ENCODE peak calls at places on chromosomes 6 and 20, in four cellular contexts. V, N, D and P are unnamed samples.

GRCh38 chr6:40584741-40585140 is 2.4 kb downstream of the LRFN2 start:
- DNase-seq in V (no peak), N (no peak), D (no peak), P (no peak)

GRCh38 chr20:45336530-45337366 is 11.5 kb downstream of the SDC4 start:
- DNase-seq in V (no peak), N (no peak), D (no peak), P (no peak)

GRCh38 chr6:148401581-148401980 is 58.9 kb downstream of the SASH1 start:
- DNase-seq in V (no peak), N (no peak), D (no peak), P (no peak)

GRCh38 chr20:62361799-62362589 is 5.1 kb downstream of the LAMA5 start:
- DNase-seq in V (no peak), N (no peak), D (no peak), P (no peak)

GRCh38 chr6:92270365-92270764 is 1149.0 kb downstream of the EPHA7 start:
- DNase-seq in V (no peak), N (no peak), D (no peak), P (no peak)

GRCh38 chr20:48658505-48658904 is 169.3 kb downstream of the PREX1 start:
- DNase-seq in V (no peak), N (no peak), D (no peak), P (no peak)

GRCh38 chr20:45218636-45219035 is 2.5 kb upstream of the SEMG2 start:
- DNase-seq in V (no peak), N (no peak), D (no peak), P (no peak)

GRCh38 chr6:109998159-109998785 is 20.2 kb downstream of the GPR6 start:
- DNase-seq in V (no peak), N (no peak), D (no peak), P (no peak)

GRCh38 chr6:18155864-18156396 is 708 bp downstream of the KDM1B start:
- DNase-seq in V (peak), N (peak), D (peak), P (peak)

GRCh38 chr6:134533991-134534390 is 216.1 kb upstream of the SGK1 start:
- DNase-seq in V (no peak), N (no peak), D (no peak), P (no peak)

GRCh38 chr6:169326067-169326799 is 72.6 kb upstream of the THBS2 start:
- DNase-seq in V (no peak), N (no peak), D (no peak), P (no peak)

GRCh38 chr6:133553652-133554051 is 312.5 kb downstream of the EYA4 start:
- DNase-seq in V (peak), N (peak), D (no peak), P (peak)

GRCh38 chr20:34943808-34944568 is 11.6 kb downstream of the GSS start:
- DNase-seq in V (no peak), N (no peak), D (no peak), P (no peak)

GRCh38 chr20:33647603-33648395 is 14.3 kb upstream of the C20orf144 start:
- DNase-seq in V (peak), N (peak), D (no peak), P (peak)

GRCh38 chr6:100430962-100431361 is 33.8 kb downstream of the SIM1 start:
- DNase-seq in V (no peak), N (no peak), D (no peak), P (no peak)

GRCh38 chr20:38208523-38208922 is 43.5 kb upstream of the TGM2 start:
- DNase-seq in V (no peak), N (no peak), D (no peak), P (no peak)

GRCh38 chr20:60490184-60490583 is 532.0 kb downstream of the CDH26 start:
- DNase-seq in V (no peak), N (no peak), D (no peak), P (no peak)

GRCh38 chr20:39630215-39630614 is 668.1 kb downstream of the DHX35 start:
- DNase-seq in V (no peak), N (no peak), D (no peak), P (no peak)

GRCh38 chr6:52361347-52361944 is 505 bp upstream of the PAQR8 start:
- DNase-seq in V (peak), N (no peak), D (peak), P (peak)

GRCh38 chr20:37392441-37393195 is 46.7 kb downstream of the SRC start:
- DNase-seq in V (no peak), N (peak), D (no peak), P (no peak)

GRCh38 chr6:45423111-45423900 is 45.6 kb upstream of the SUPT3H start:
- DNase-seq in V (peak), N (no peak), D (no peak), P (peak)

GRCh38 chr6:37459981-37460800 is 27.2 kb downstream of the CMTR1 start:
- DNase-seq in V (no peak), N (no peak), D (no peak), P (no peak)

GRCh38 chr20:62989201-62989601 is 17.6 kb downstream of the BHLHE23 start:
- DNase-seq in V (no peak), N (peak), D (no peak), P (no peak)

GRCh38 chr6:161836643-161837448 is 563.0 kb upstream of the AGPAT4 start:
- DNase-seq in V (no peak), N (no peak), D (no peak), P (no peak)

GRCh38 chr6:149236584-149236983 is 80.9 kb upstream of the TAB2 start:
- DNase-seq in V (no peak), N (no peak), D (no peak), P (no peak)

GRCh38 chr6:130900913-130901312 is 73.7 kb downstream of the SMLR1 start:
- DNase-seq in V (no peak), N (no peak), D (no peak), P (no peak)

DNA sequence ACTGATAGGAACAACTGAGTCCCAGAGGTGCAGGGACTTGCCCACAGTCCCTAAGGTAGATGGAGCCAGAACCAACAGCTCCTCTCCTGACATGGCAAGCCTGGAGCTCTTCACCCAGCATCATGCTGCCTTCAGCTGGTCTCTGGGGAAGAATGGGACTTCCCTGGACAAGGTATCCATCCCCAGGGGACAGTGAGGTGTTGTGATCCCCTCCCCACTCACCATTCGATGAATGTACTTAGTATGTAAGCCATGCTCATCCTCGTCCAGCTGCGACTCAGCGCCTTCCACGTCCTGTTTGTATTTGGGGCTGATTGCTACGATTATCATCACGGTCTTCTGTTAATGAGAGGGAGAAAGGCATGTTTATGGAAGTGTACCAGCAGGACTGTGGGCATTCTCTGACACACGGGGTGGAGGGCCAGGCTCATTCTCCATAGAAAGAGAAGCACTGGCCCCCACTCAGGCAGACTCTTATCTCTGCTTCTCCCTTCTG is 39.4 kb downstream of the TRAF3IP2 start:
- DNase-seq in V (no peak), N (no peak), D (no peak), P (no peak)
- TF ChIP-seq CTCF in V (no peak), N (no peak), D (no peak), P (no peak)

GRCh38 chr6:5028301-5028700 is 24.5 kb upstream of the RPP40 start:
- DNase-seq in V (no peak), N (no peak), D (no peak), P (no peak)

GRCh38 chr6:5028921-5029320 is 25.1 kb upstream of the RPP40 start:
- DNase-seq in V (no peak), N (no peak), D (no peak), P (no peak)

GRCh38 chr6:5029609-5030008 is 25.8 kb upstream of the RPP40 start:
- DNase-seq in V (no peak), N (no peak), D (no peak), P (no peak)

GRCh38 chr6:5023923-5024322 is 20.1 kb upstream of the RPP40 start:
- DNase-seq in V (no peak), N (no peak), D (no peak), P (no peak)

GRCh38 chr6:5025911-5026819 is 22.3 kb upstream of the RPP40 start:
- DNase-seq in V (no peak), N (no peak), D (no peak), P (no peak)
- TF ChIP-seq CTCF in V (no peak), N (no peak), D (no peak), P (no peak)

GRCh38 chr20:24787071-24787470 is 162.0 kb upstream of the CST7 start:
- DNase-seq in V (no peak), N (no peak), D (no peak), P (no peak)
- TF ChIP-seq CTCF in V (no peak), N (no peak), D (no peak), P (no peak)

GRCh38 chr20:5885866-5886265 is 64.5 kb downstream of the TRMT6 start:
- DNase-seq in V (no peak), N (no peak), D (no peak), P (no peak)
- TF ChIP-seq CTCF in V (no peak), N (no peak), D (no peak), P (no peak)

DNA sequence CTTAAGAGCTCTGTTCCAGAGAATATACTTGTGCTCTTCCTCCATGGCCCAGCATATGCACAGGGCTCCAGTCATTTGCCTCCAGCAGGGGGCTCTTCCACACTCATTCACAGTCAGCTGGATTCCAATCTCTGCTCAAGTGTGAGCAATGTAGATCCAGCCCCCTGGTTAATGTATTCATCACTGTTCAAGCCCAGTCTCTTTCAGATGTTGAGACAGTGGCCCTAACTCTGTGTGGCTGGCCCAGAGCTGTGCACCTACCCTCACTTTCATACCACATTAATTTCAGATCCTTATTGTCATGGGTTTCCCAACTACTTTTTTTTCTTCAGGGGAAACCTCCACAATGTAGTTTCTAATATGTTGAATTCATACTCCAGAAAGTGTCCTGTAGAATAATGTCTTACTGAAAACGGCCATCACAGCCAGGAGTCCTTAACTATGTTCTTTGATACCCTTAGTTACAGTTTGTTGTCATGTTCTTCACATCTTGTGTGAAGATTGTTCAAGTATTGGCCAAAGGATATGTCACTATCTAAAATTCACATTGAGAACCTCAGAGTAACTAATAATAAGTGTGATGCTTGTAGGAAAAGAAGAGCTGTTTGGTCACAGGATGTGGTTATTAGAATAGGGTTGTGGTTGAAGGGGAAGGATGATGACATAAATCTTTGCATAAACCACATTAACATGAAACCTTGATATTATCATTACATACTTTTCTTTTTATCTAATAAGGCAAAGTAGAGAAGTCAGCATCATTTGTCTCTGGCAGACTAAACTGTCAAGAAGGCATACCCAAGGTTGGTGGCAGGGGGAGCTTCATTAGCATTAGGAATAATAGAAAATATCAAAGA is 14.4 kb upstream of the HLA-DQA1 start:
- DNase-seq in V (peak), N (peak), D (peak), P (peak)
- TF ChIP-seq CTCF in V (peak), N (peak), D (peak), P (peak)

DNA sequence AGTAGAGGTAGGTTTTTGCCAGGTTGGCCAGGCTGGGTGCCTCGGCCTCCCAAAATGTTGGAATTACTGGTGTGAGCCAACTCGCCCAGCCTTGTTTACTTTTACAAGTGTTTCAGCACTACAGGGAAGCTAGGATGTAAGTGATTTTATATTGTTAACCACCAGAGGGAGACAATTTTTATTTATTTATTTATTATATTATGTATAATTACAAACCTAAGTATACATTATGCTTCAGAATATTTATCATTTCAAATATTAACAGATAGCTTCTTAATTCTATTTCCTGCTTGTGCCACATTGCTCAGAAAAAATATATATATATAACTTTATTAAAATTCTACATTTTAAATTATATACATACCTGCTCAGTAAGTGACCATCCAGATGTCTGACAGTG is 9.8 kb downstream of the MMUT start:
- DNase-seq in V (no peak), N (no peak), D (no peak), P (no peak)
- TF ChIP-seq CTCF in V (no peak), N (no peak), D (no peak), P (no peak)